ENCODE peak calls at places on chromosomes 5 and 9, in four cellular contexts. V is IMR-90, Q is A549, R is endothelial cell. L is an unnamed sample.

GRCh38 chr5:34591723-34592122 is 64.4 kb upstream of the RAI14 start:
- DNase-seq in Q (no peak), V (no peak), R (no peak), L (no peak)

GRCh38 chr9:134968011-134968822 is 50.5 kb upstream of the FCN1 start:
- DNase-seq in Q (no peak), V (peak; percentile 28), R (no peak), L (no peak)

GRCh38 chr5:149452007-149452664 is 73.0 kb upstream of the IL17B start:
- DNase-seq in Q (no peak), V (peak; percentile 53), R (peak; percentile 62), L (no peak)

GRCh38 chr9:99411479-99412100 is 189.5 kb downstream of the SEC61B start:
- DNase-seq in V (no peak), R (no peak), Q (no peak), L (no peak)

GRCh38 chr9:115261656-115262081 is 143.7 kb upstream of the TNC start:
- DNase-seq in V (peak; percentile 63), Q (peak; percentile 57), R (no peak), L (peak; percentile 48)

GRCh38 chr5:57082441-57083067 is 91.3 kb upstream of the GPBP1 start:
- DNase-seq in R (no peak), Q (peak; percentile 22), V (peak; percentile 10), L (peak; percentile 17)

GRCh38 chr5:173742432-173742816 is 126.0 kb upstream of the BOD1 start:
- DNase-seq in V (no peak), R (no peak), Q (no peak), L (no peak)

GRCh38 chr5:89498699-89499098 is 615.7 kb upstream of the MEF2C start:
- DNase-seq in V (no peak), R (no peak), Q (no peak), L (no peak)

GRCh38 chr9:93486269-93486668 is 32.9 kb upstream of the FAM120AOS start:
- DNase-seq in Q (no peak), V (peak; percentile 38), R (no peak), L (no peak)

GRCh38 chr9:419571-420156 is 205.0 kb downstream of the DOCK8 start:
- DNase-seq in R (no peak), Q (peak; percentile 18), V (no peak), L (peak; percentile 62)

GRCh38 chr5:68683632-68684035 is 410.2 kb upstream of the SLC30A5 start:
- DNase-seq in R (no peak), V (peak; percentile 95), Q (peak; percentile 91), L (peak; percentile 97)

GRCh38 chr5:150624334-150625163 is 15.9 kb upstream of the SYNPO start:
- DNase-seq in V (no peak), Q (no peak), R (peak; percentile 43), L (no peak)

GRCh38 chr9:130845254-130845653 is 10.2 kb downstream of the ABL1 start:
- DNase-seq in Q (no peak), R (no peak), V (no peak), L (no peak)

GRCh38 chr5:65108786-65109743 is 340.3 kb downstream of the CWC27 start:
- DNase-seq in Q (no peak), V (peak; percentile 21), R (no peak), L (peak; percentile 34)

GRCh38 chr5:159764283-159764927 is 151.9 kb upstream of the ADRA1B start:
- DNase-seq in R (peak; percentile 13), Q (no peak), V (peak; percentile 94), L (peak; percentile 91)

GRCh38 chr5:55176176-55176818 is 3.3 kb upstream of the CDC20B start:
- DNase-seq in Q (peak; percentile 70), V (no peak), R (peak; percentile 59), L (no peak)

GRCh38 chr9:79023134-79023577 is 548.6 kb upstream of the TLE4 start:
- DNase-seq in V (peak; percentile 96), Q (peak; percentile 62), R (no peak), L (peak; percentile 96)

GRCh38 chr9:79131876-79132377 is 439.8 kb upstream of the TLE4 start:
- DNase-seq in V (no peak), Q (no peak), R (no peak), L (no peak)

GRCh38 chr5:172175263-172175719 is 12.7 kb downstream of the STK10 start:
- DNase-seq in Q (no peak), V (no peak), R (no peak), L (no peak)

GRCh38 chr5:39608024-39608423 is 183.2 kb upstream of the DAB2 start:
- DNase-seq in V (no peak), Q (no peak), R (no peak), L (no peak)

GRCh38 chr5:30832519-30832918 is 361.0 kb upstream of the CDH6 start:
- DNase-seq in Q (no peak), R (no peak), V (no peak), L (no peak)

GRCh38 chr9:129052592-129052991 is 16.2 kb downstream of the MIGA2 start:
- DNase-seq in R (no peak), Q (peak; percentile 35), V (no peak), L (no peak)

GRCh38 chr5:31783246-31783645 is 144.3 kb downstream of the PDZD2 start:
- DNase-seq in V (no peak), R (no peak), Q (no peak), L (no peak)

GRCh38 chr9:13557724-13558123 is 278.2 kb upstream of the MPDZ start:
- DNase-seq in V (no peak), Q (no peak), R (no peak), L (no peak)

GRCh38 chr9:35112257-35113020 is 3.2 kb downstream of the ATOSB start:
- DNase-seq in V (peak; percentile 64), R (no peak), Q (no peak), L (peak; percentile 74)

GRCh38 chr9:71592400-71592799 is 175.9 kb downstream of the CEMIP2 start:
- DNase-seq in R (no peak), Q (no peak), V (peak; percentile 3), L (no peak)

GRCh38 chr5:98927988-98928801 is 612 bp downstream of the CHD1 start:
- DNase-seq in R (peak; percentile 70), V (peak; percentile 58), Q (peak; percentile 69), L (peak; percentile 29)

GRCh38 chr5:61277781-61278180 is 54.3 kb upstream of the ZSWIM6 start:
- DNase-seq in Q (no peak), V (no peak), R (no peak), L (no peak)

GRCh38 chr9:11871832-11872231 is 821.4 kb upstream of the TYRP1 start:
- DNase-seq in R (no peak), V (no peak), Q (no peak), L (no peak)

L was measured in HFFc6.